ENCODE peak calls at places on chromosomes 4 and X, in eight cellular contexts. D, U, F, A, Y, B, E and O are unnamed samples.

GRCh38 chr4:78720994-78721677 is 55.0 kb upstream of the BMP2K start:
- DNase-seq in D (peak), U (no peak), F (no peak), A (no peak), Y (no peak), B (no peak), E (no peak), O (no peak)

GRCh38 chr4:112348488-112349158 is 51.5 kb downstream of the ALPK1 start:
- DNase-seq in D (no peak), U (no peak), F (peak), A (peak), Y (no peak), B (no peak), E (peak), O (peak)

GRCh38 chr4:7648813-7649395 is 214.2 kb upstream of the PSAPL1 start:
- DNase-seq in D (no peak), U (no peak), F (no peak), A (no peak), Y (no peak), B (no peak), E (no peak), O (no peak)

GRCh38 chr4:2243682-2244380 is 1.9 kb upstream of the HAUS3 start:
- DNase-seq in D (no peak), U (peak), F (peak), A (peak), Y (no peak), B (no peak), E (no peak), O (no peak)

GRCh38 chr4:10721616-10722015 is 37.0 kb upstream of the CLNK start:
- DNase-seq in D (no peak), U (no peak), F (no peak), A (no peak), Y (no peak), B (no peak), E (no peak), O (no peak)

GRCh38 chr4:72918362-72918761 is 151.2 kb downstream of the COX18 start:
- DNase-seq in D (no peak), U (no peak), F (no peak), A (no peak), Y (no peak), B (no peak), E (no peak), O (no peak)

GRCh38 chrX:16573781-16574180 is 76.2 kb upstream of the S100G start:
- DNase-seq in D (no peak), U (peak), F (no peak), A (peak), Y (no peak), B (no peak), E (no peak), O (no peak)

GRCh38 chrX:13051529-13052172 is 7.2 kb upstream of the FAM9C start:
- DNase-seq in D (no peak), U (no peak), F (peak), A (no peak), Y (no peak), B (no peak), E (no peak), O (no peak)

GRCh38 chrX:129716507-129716906 is 22.3 kb upstream of the XPNPEP2 start:
- DNase-seq in D (no peak), U (no peak), F (no peak), A (no peak), Y (no peak), B (no peak), E (no peak), O (no peak)

GRCh38 chr4:111400736-111401135 is 744.5 kb upstream of the FAM241A start:
- DNase-seq in D (no peak), U (no peak), F (peak), A (no peak), Y (no peak), B (no peak), E (no peak), O (peak)

GRCh38 chrX:130874751-130875150 is 28.3 kb downstream of the ENOX2 start:
- DNase-seq in D (no peak), U (no peak), F (no peak), A (no peak), Y (no peak), B (no peak), E (no peak), O (no peak)

GRCh38 chr4:4602468-4602867 is 60.6 kb upstream of the STX18 start:
- DNase-seq in D (no peak), U (no peak), F (no peak), A (no peak), Y (no peak), B (no peak), E (no peak), O (no peak)

GRCh38 chr4:6728320-6729029 is 12.5 kb downstream of the BLOC1S4 start:
- DNase-seq in D (no peak), U (no peak), F (no peak), A (no peak), Y (no peak), B (no peak), E (no peak), O (no peak)

GRCh38 chrX:102976290-102976689 is 39.2 kb downstream of the RAB40AL start:
- DNase-seq in D (no peak), U (no peak), F (no peak), A (no peak), Y (no peak), B (no peak), E (no peak), O (no peak)

GRCh38 chr4:82630079-82630478 is 68.3 kb upstream of the TMEM150C start:
- DNase-seq in D (no peak), U (no peak), F (no peak), A (no peak), Y (no peak), B (no peak), E (no peak), O (no peak)

GRCh38 chr4:173073939-173074500 is 94.6 kb upstream of the GALNT7 start:
- DNase-seq in D (no peak), U (no peak), F (no peak), A (no peak), Y (no peak), B (no peak), E (no peak), O (no peak)

GRCh38 chr4:119237201-119237600 is 24.7 kb downstream of the USP53 start:
- DNase-seq in D (no peak), U (no peak), F (no peak), A (no peak), Y (no peak), B (no peak), E (no peak), O (no peak)

GRCh38 chrX:113512700-113513395 is 672.2 kb upstream of the AMOT start:
- DNase-seq in D (no peak), U (peak), F (no peak), A (peak), Y (no peak), B (no peak), E (no peak), O (no peak)

GRCh38 chrX:70042399-70043371 is 7.1 kb downstream of the AWAT2 start:
- DNase-seq in D (no peak), U (no peak), F (no peak), A (no peak), Y (no peak), B (no peak), E (no peak), O (no peak)

GRCh38 chrX:77742788-77743476 is 43.1 kb downstream of the ATRX start:
- DNase-seq in D (no peak), U (no peak), F (no peak), A (no peak), Y (no peak), B (no peak), E (no peak), O (no peak)

GRCh38 chrX:40145001-40145631 is 47.4 kb upstream of the BCOR start:
- DNase-seq in D (no peak), U (no peak), F (no peak), A (no peak), Y (no peak), B (no peak), E (no peak), O (no peak)

GRCh38 chrX:124217289-124218251 is 114.9 kb upstream of the TEX13D start:
- DNase-seq in D (peak), U (peak), F (peak), A (no peak), Y (no peak), B (no peak), E (no peak), O (no peak)

GRCh38 chr4:6986067-6986780 is 56.9 kb upstream of the TADA2B start:
- DNase-seq in D (no peak), U (peak), F (peak), A (peak), Y (no peak), B (no peak), E (no peak), O (no peak)

GRCh38 chrX:125436855-125437254 is 117.2 kb downstream of the TEX13C start:
- DNase-seq in D (no peak), U (no peak), F (no peak), A (peak), Y (no peak), B (no peak), E (no peak), O (no peak)

GRCh38 chr4:112526061-112526460 is 10.1 kb upstream of the NEUROG2 start:
- DNase-seq in D (no peak), U (no peak), F (no peak), A (no peak), Y (no peak), B (no peak), E (no peak), O (no peak)

GRCh38 chr4:8315343-8316250 is 46.0 kb downstream of the HTRA3 start:
- DNase-seq in D (no peak), U (peak), F (no peak), A (peak), Y (no peak), B (peak), E (no peak), O (no peak)

GRCh38 chr4:52096048-52096447 is 44.9 kb downstream of the SPATA18 start:
- DNase-seq in D (no peak), U (no peak), F (no peak), A (no peak), Y (no peak), B (no peak), E (no peak), O (no peak)

GRCh38 chr4:65669008-65669971 is 999 bp downstream of the EPHA5 start:
- DNase-seq in D (no peak), U (no peak), F (no peak), A (no peak), Y (no peak), B (no peak), E (peak), O (no peak)

GRCh38 chr4:150176559-150176958 is 98.3 kb downstream of the DCLK2 start:
- DNase-seq in D (no peak), U (no peak), F (no peak), A (no peak), Y (no peak), B (no peak), E (no peak), O (no peak)

GRCh38 chr4:150394046-150394445 is 187.9 kb upstream of the MAB21L2 start:
- DNase-seq in D (no peak), U (no peak), F (no peak), A (no peak), Y (no peak), B (no peak), E (no peak), O (no peak)

GRCh38 chr4:26410385-26411293 is 79.6 kb downstream of the CCKAR start:
- DNase-seq in D (no peak), U (peak), F (peak), A (peak), Y (no peak), B (no peak), E (no peak), O (no peak)

GRCh38 chr4:74794341-74794801 is at the start of gene BTC:
- DNase-seq in D (no peak), U (no peak), F (no peak), A (peak), Y (no peak), B (no peak), E (no peak), O (no peak)

GRCh38 chr4:77052352-77052751 is 23.4 kb downstream of the CCNI start:
- DNase-seq in D (no peak), U (no peak), F (no peak), A (peak), Y (peak), B (no peak), E (no peak), O (no peak)

GRCh38 chr4:55854132-55854531 is 684 bp downstream of the EXOC1 start:
- DNase-seq in D (no peak), U (no peak), F (no peak), A (no peak), Y (no peak), B (no peak), E (no peak), O (no peak)